ENCODE peak calls at places on chromosomes 13 and 19, in nine cellular contexts. R is astrocyte of the hippocampus, P is activated T-helper 1 cell treated with Interleukin-2 at 50 U/mL for 16 hours, L is transverse colon, V is HCEC 1CT, Q is progenitor cell of endocrine pancreas, T is AG20443, I is A673, W is dorsolateral prefrontal cortex. H is an unnamed sample.

GRCh38 chr19:3335431-3336350 is 30.7 kb upstream of the NFIC start:
- DNase-seq in R (no peak), V (peak; percentile 76), L (peak; percentile 74), Q (no peak), I (no peak), P (no peak), T (peak; percentile 67), W (no peak), H (peak; percentile 65)

GRCh38 chr13:89057862-89058261 is 1386.7 kb downstream of the SLITRK5 start:
- DNase-seq in W (no peak), V (no peak), I (no peak), T (no peak), R (no peak), Q (no peak), P (no peak), L (no peak), H (no peak)

GRCh38 chr13:60412909-60413616 is 16.0 kb downstream of the TDRD3 start:
- DNase-seq in I (no peak), V (no peak), L (no peak), T (no peak), P (no peak), Q (no peak), R (no peak), W (no peak), H (no peak)

GRCh38 chr13:48769107-48769704 is 115.5 kb downstream of the CYSLTR2 start:
- DNase-seq in L (peak; percentile 88), W (no peak), Q (peak; percentile 82), R (peak; percentile 94), T (peak; percentile 77), V (peak; percentile 81), I (peak; percentile 88), P (peak; percentile 55), H (peak; percentile 92)

GRCh38 chr13:113939129-113939904 is 34.6 kb downstream of the C13orf46 start:
- DNase-seq in Q (no peak), R (no peak), T (no peak), P (no peak), I (no peak), L (no peak), V (no peak), W (no peak), H (no peak)

GRCh38 chr13:34678154-34678553 is 263.9 kb upstream of the NBEA start:
- DNase-seq in R (no peak), V (no peak), L (no peak), T (peak; percentile 24), W (no peak), P (no peak), Q (no peak), I (no peak), H (no peak)

GRCh38 chr13:105979586-105979985 is 555.9 kb downstream of the EFNB2 start:
- DNase-seq in V (no peak), W (no peak), I (peak; percentile 11), Q (no peak), R (peak; percentile 16), T (no peak), L (peak; percentile 70), P (no peak), H (peak; percentile 13)

GRCh38 chr13:30017880-30018279 is 167.5 kb upstream of the UBL3 start:
- DNase-seq in Q (no peak), R (no peak), L (no peak), T (no peak), W (no peak), P (no peak), I (peak; percentile 43), V (no peak), H (no peak)

GRCh38 chr19:1041835-1042685 is 2.2 kb downstream of the ABCA7 start:
- DNase-seq in P (no peak), T (no peak), I (peak; percentile 85), V (no peak), R (no peak), L (peak; percentile 94), W (no peak), Q (no peak), H (no peak)

GRCh38 chr13:24692541-24692940 is 12.3 kb downstream of the ATP12A start:
- DNase-seq in L (no peak), I (no peak), T (peak; percentile 91), V (peak; percentile 22), P (no peak), R (peak; percentile 75), Q (no peak), W (no peak), H (peak; percentile 65)

GRCh38 chr13:109309625-109310363 is 476.6 kb downstream of the IRS2 start:
- DNase-seq in W (no peak), V (no peak), Q (no peak), R (no peak), L (no peak), I (no peak), T (no peak), P (no peak), H (no peak)

GRCh38 chr19:47124937-47125668 is 5.5 kb upstream of the SAE1 start:
- DNase-seq in V (peak; percentile 75), L (no peak), W (no peak), Q (peak; percentile 12), I (peak; percentile 86), T (peak; percentile 62), R (peak; percentile 81), P (no peak), H (peak; percentile 76)

GRCh38 chr19:55341191-55342043 is 1.7 kb downstream of the KMT5C start:
- DNase-seq in P (peak; percentile 17), R (peak; percentile 85), L (peak; percentile 87), T (peak; percentile 93), Q (peak; percentile 72), V (no peak), I (no peak), W (peak; percentile 52), H (peak; percentile 53)

GRCh38 chr19:38837304-38837626 is 5.7 kb upstream of the ECH1 start:
- DNase-seq in I (no peak), P (no peak), V (no peak), L (no peak), W (no peak), T (no peak), R (no peak), Q (no peak), H (no peak)

GRCh38 chr13:98384739-98385138 is 192.2 kb downstream of the STK24 start:
- DNase-seq in Q (no peak), R (peak; percentile 79), L (no peak), W (no peak), T (no peak), V (no peak), I (no peak), P (no peak), H (peak; percentile 46)

GRCh38 chr13:43663474-43664090 is 123.2 kb downstream of the ENOX1 start:
- DNase-seq in W (no peak), I (no peak), P (no peak), R (peak; percentile 9), Q (no peak), L (no peak), T (peak; percentile 10), V (peak; percentile 75), H (peak; percentile 57)

GRCh38 chr13:51846756-51847155 is 1.8 kb upstream of the TMEM272 start:
- DNase-seq in L (no peak), V (no peak), I (no peak), R (no peak), Q (no peak), P (no peak), W (no peak), T (no peak), H (no peak)

GRCh38 chr13:39581177-39581576 is 21.8 kb downstream of the LHFPL6 start:
- DNase-seq in V (no peak), P (no peak), I (no peak), W (no peak), L (no peak), R (no peak), Q (no peak), T (no peak), H (no peak)

GRCh38 chr13:24270639-24271131 is 38.7 kb upstream of the C1QTNF9 start:
- DNase-seq in W (peak; percentile 81), V (peak; percentile 45), P (no peak), T (peak; percentile 79), I (peak; percentile 74), Q (no peak), L (peak; percentile 62), R (peak; percentile 73), H (peak; percentile 48)

GRCh38 chr13:70523622-70524021 is 415.4 kb upstream of the KLHL1 start:
- DNase-seq in P (no peak), V (no peak), I (peak; percentile 3), W (no peak), T (no peak), R (no peak), L (no peak), Q (no peak), H (no peak)

GRCh38 chr13:74423434-74423833 is 289.2 kb upstream of the KLF12 start:
- DNase-seq in L (no peak), R (peak; percentile 31), T (no peak), P (no peak), Q (no peak), I (peak; percentile 14), V (no peak), W (no peak), H (no peak)

GRCh38 chr13:43662976-43663375 is 123.8 kb downstream of the ENOX1 start:
- DNase-seq in P (no peak), T (no peak), R (no peak), I (no peak), L (peak; percentile 8), V (no peak), W (no peak), Q (no peak), H (no peak)

GRCh38 chr13:39363393-39363792 is 239.6 kb downstream of the LHFPL6 start:
- DNase-seq in L (no peak), T (no peak), P (no peak), W (no peak), R (no peak), V (no peak), Q (no peak), I (peak; percentile 56), H (no peak)

GRCh38 chr19:18450934-18451836 is 13.3 kb upstream of the ISYNA1 start:
- DNase-seq in R (peak; percentile 88), V (peak; percentile 57), W (peak; percentile 94), L (peak; percentile 90), P (peak; percentile 75), I (peak; percentile 84), T (peak; percentile 87), Q (peak; percentile 98), H (peak; percentile 69)